ENCODE peak calls at places on chromosomes 3 and 15, in eight cellular contexts. J, F, Y, B, N, K, I and S are unnamed samples.
A peak's percentile ranks its signal among the peaks of the same experiment; 100 is the strongest.

GRCh38 chr3:53809764-53810400 is 36.3 kb downstream of the CHDH start:
- DNase-seq in F (no peak), K (peak; percentile 59), I (no peak), Y (no peak), N (no peak), B (no peak), J (no peak), S (no peak)

GRCh38 chr3:122793568-122794416 is at the start of gene HSPBAP1:
- DNase-seq in I (peak; percentile 97), B (peak; percentile 81), K (peak; percentile 92), N (peak; percentile 93), Y (no peak), F (peak; percentile 89), J (peak; percentile 77), S (peak; percentile 96)

GRCh38 chr3:128546646-128547045 is 53.6 kb upstream of the GATA2 start:
- DNase-seq in I (no peak), B (no peak), Y (no peak), F (no peak), J (no peak), K (peak; percentile 36), N (no peak), S (no peak)

GRCh38 chr3:8532251-8532831 is 30.7 kb downstream of the LMCD1 start:
- DNase-seq in F (no peak), Y (no peak), J (no peak), K (no peak), N (peak; percentile 8), B (peak; percentile 82), I (peak; percentile 69), S (peak; percentile 68)

GRCh38 chr3:71050521-71051258 is 532.8 kb downstream of the FOXP1 start:
- DNase-seq in B (peak; percentile 79), K (no peak), N (peak; percentile 19), F (no peak), Y (no peak), J (no peak), I (no peak), S (no peak)

GRCh38 chr3:178562143-178562868 is 26.1 kb downstream of the KCNMB2 start:
- DNase-seq in J (no peak), Y (no peak), N (no peak), K (no peak), I (peak; percentile 34), B (peak; percentile 13), F (no peak), S (peak; percentile 10)

GRCh38 chr3:52200981-52201679 is 3.2 kb downstream of the ALAS1 start:
- DNase-seq in N (no peak), K (no peak), B (no peak), J (no peak), Y (no peak), I (peak; percentile 73), F (no peak), S (peak; percentile 42)

GRCh38 chr15:39627456-39628130 is 46.7 kb downstream of the THBS1 start:
- DNase-seq in B (no peak), K (no peak), J (no peak), Y (no peak), N (no peak), I (no peak), F (no peak), S (no peak)

GRCh38 chr3:119794971-119795612 is 13.2 kb downstream of the NR1I2 start:
- DNase-seq in I (peak; percentile 7), N (peak; percentile 99), F (no peak), J (no peak), B (peak; percentile 70), K (no peak), Y (no peak), S (peak; percentile 40)

GRCh38 chr15:74240897-74241614 is 4.9 kb downstream of the CCDC33 start:
- DNase-seq in F (no peak), J (no peak), N (no peak), B (no peak), I (no peak), Y (no peak), K (no peak), S (no peak)

GRCh38 chr15:70530035-70530499 is 233.3 kb downstream of the UACA start:
- DNase-seq in B (no peak), Y (no peak), F (no peak), N (no peak), K (peak; percentile 53), I (no peak), J (no peak), S (no peak)

GRCh38 chr15:52738311-52738710 is 51.8 kb downstream of the ONECUT1 start:
- DNase-seq in Y (no peak), B (no peak), F (no peak), K (no peak), I (no peak), J (no peak), N (no peak), S (no peak)

GRCh38 chr3:156215751-156216150 is 95.4 kb downstream of the KCNAB1 start:
- DNase-seq in B (no peak), K (no peak), F (no peak), J (no peak), N (no peak), I (no peak), Y (no peak), S (no peak)